ENCODE peak calls at places on chromosomes 4 and X, in six cellular contexts. L, V, Z, B, K and M are unnamed samples.

GRCh38 chrX:41087219-41087618 is 2.0 kb downstream of the USP9X start:
- DNase-seq in K (no peak), B (no peak), L (no peak), V (no peak), Z (no peak), M (no peak)

GRCh38 chrX:97006167-97006566 is 122.5 kb downstream of the RPA4 start:
- DNase-seq in V (no peak), B (no peak), K (no peak), Z (no peak), L (no peak), M (no peak)

GRCh38 chr4:99483636-99484035 is 27.2 kb upstream of the C4orf17 start:
- DNase-seq in Z (peak), V (no peak), B (no peak), K (no peak), L (no peak), M (no peak)

GRCh38 chr4:30839583-30840520 is 119.7 kb downstream of the PCDH7 start:
- DNase-seq in B (no peak), Z (peak), L (no peak), V (no peak), K (no peak), M (no peak)

GRCh38 chr4:16165931-16166330 is 60.3 kb downstream of the TAPT1 start:
- DNase-seq in Z (no peak), V (no peak), B (no peak), L (no peak), K (no peak), M (no peak)

GRCh38 chr4:128861856-128862518 is 52.5 kb downstream of the JADE1 start:
- DNase-seq in B (no peak), V (no peak), L (no peak), K (no peak), Z (no peak), M (no peak)

GRCh38 chr4:4602468-4602867 is 60.6 kb upstream of the STX18 start:
- DNase-seq in B (no peak), L (no peak), Z (no peak), K (no peak), V (no peak), M (no peak)

GRCh38 chr4:52721968-52722814 is 29.0 kb downstream of the ERVMER34-1 start:
- DNase-seq in B (peak), L (peak), K (peak), Z (peak), V (peak), M (peak)

GRCh38 chr4:153771058-153771457 is 11.2 kb upstream of the RNF175 start:
- DNase-seq in B (no peak), K (no peak), L (no peak), V (no peak), Z (no peak), M (no peak)

GRCh38 chrX:48927736-48928382 is 9.0 kb upstream of the PIM2 start:
- DNase-seq in L (no peak), K (no peak), V (no peak), B (no peak), Z (no peak), M (no peak)

GRCh38 chrX:10039821-10040793 is 72.9 kb downstream of the CLDN34 start:
- DNase-seq in Z (no peak), V (no peak), L (no peak), K (no peak), B (no peak), M (no peak)

GRCh38 chr4:7332216-7333023 is 102.3 kb downstream of the PSAPL1 start:
- DNase-seq in B (no peak), K (no peak), Z (no peak), L (no peak), V (no peak), M (no peak)

GRCh38 chrX:30787012-30787411 is 102.0 kb downstream of the TAB3 start:
- DNase-seq in B (no peak), V (no peak), Z (no peak), K (no peak), L (no peak), M (no peak)

GRCh38 chrX:110395877-110396276 is 37.2 kb downstream of the RTL9 start:
- DNase-seq in Z (no peak), K (no peak), L (no peak), B (no peak), V (no peak), M (no peak)

GRCh38 chr4:113146876-113147358 is 97.5 kb downstream of the ANK2 start:
- DNase-seq in L (no peak), Z (no peak), B (no peak), V (no peak), K (no peak), M (no peak)

GRCh38 chrX:44972132-44972531 is 99.1 kb downstream of the KDM6A start:
- DNase-seq in K (no peak), B (no peak), V (no peak), L (no peak), Z (no peak), M (no peak)

GRCh38 chrX:56798866-56799864 is 70.1 kb downstream of the NBDY start:
- DNase-seq in B (peak), L (no peak), K (no peak), Z (no peak), V (no peak), M (no peak)

GRCh38 chrX:314781-315595 is 3.6 kb downstream of the GTPBP6 start:
- DNase-seq in K (no peak), L (no peak), V (no peak), B (no peak), Z (no peak), M (no peak)